ENCODE peak calls at places on chromosomes 12 and 14, in ten cellular contexts. One of them, this sample, is unnamed.

GRCh38 chr14:24051162-24051788 is 534 bp upstream of the CARMIL3 start:
- DNase-seq in OCI-M1: no peak
- DNase-seq in endodermal cell: peak; percentile 78
- DNase-seq in choroid plexus epithelial cell: no peak
- DNase-seq in DMS 273 treated with DMSO at 0.1 percent for 48 hours: no peak
- DNase-seq in cardiac fibroblast: no peak
- DNase-seq in dorsolateral prefrontal cortex: no peak
- DNase-seq in uterus: no peak
- DNase-seq in anterior cingulate cortex: no peak
- DNase-seq in ovary: peak; percentile 39
- DNase-seq in this sample: no peak

GRCh38 chr12:95216704-95217376 is 427 bp downstream of the FGD6 start:
- DNase-seq in OCI-M1: peak; percentile 48
- DNase-seq in choroid plexus epithelial cell: peak; percentile 36
- DNase-seq in cardiac fibroblast: no peak
- DNase-seq in anterior cingulate cortex: no peak
- DNase-seq in endodermal cell: no peak
- DNase-seq in uterus: no peak
- DNase-seq in dorsolateral prefrontal cortex: no peak
- DNase-seq in ovary: no peak
- DNase-seq in DMS 273 treated with DMSO at 0.1 percent for 48 hours: no peak
- DNase-seq in this sample: peak; percentile 65

GRCh38 chr14:32468955-32469354 is 139.9 kb downstream of the AKAP6 start:
- DNase-seq in endodermal cell: no peak
- DNase-seq in anterior cingulate cortex: no peak
- DNase-seq in DMS 273 treated with DMSO at 0.1 percent for 48 hours: no peak
- DNase-seq in uterus: no peak
- DNase-seq in OCI-M1: no peak
- DNase-seq in ovary: no peak
- DNase-seq in dorsolateral prefrontal cortex: no peak
- DNase-seq in cardiac fibroblast: peak; percentile 86
- DNase-seq in choroid plexus epithelial cell: peak; percentile 91
- DNase-seq in this sample: no peak

GRCh38 chr12:73274972-73275371 is 1002.8 kb downstream of the TRHDE start:
- DNase-seq in anterior cingulate cortex: no peak
- DNase-seq in ovary: no peak
- DNase-seq in cardiac fibroblast: no peak
- DNase-seq in uterus: no peak
- DNase-seq in choroid plexus epithelial cell: no peak
- DNase-seq in OCI-M1: no peak
- DNase-seq in DMS 273 treated with DMSO at 0.1 percent for 48 hours: no peak
- DNase-seq in endodermal cell: no peak
- DNase-seq in dorsolateral prefrontal cortex: no peak
- DNase-seq in this sample: no peak

GRCh38 chr14:75273272-75274044 is 5.2 kb upstream of the FOS start:
- DNase-seq in dorsolateral prefrontal cortex: peak; percentile 42
- DNase-seq in OCI-M1: no peak
- DNase-seq in ovary: no peak
- DNase-seq in cardiac fibroblast: peak; percentile 95
- DNase-seq in uterus: peak; percentile 42
- DNase-seq in choroid plexus epithelial cell: peak; percentile 98
- DNase-seq in endodermal cell: no peak
- DNase-seq in DMS 273 treated with DMSO at 0.1 percent for 48 hours: no peak
- DNase-seq in anterior cingulate cortex: peak; percentile 11
- DNase-seq in this sample: no peak

GRCh38 chr14:64411001-64411400 is 22.8 kb downstream of the MTHFD1 start:
- DNase-seq in DMS 273 treated with DMSO at 0.1 percent for 48 hours: no peak
- DNase-seq in choroid plexus epithelial cell: no peak
- DNase-seq in cardiac fibroblast: no peak
- DNase-seq in uterus: no peak
- DNase-seq in dorsolateral prefrontal cortex: no peak
- DNase-seq in OCI-M1: no peak
- DNase-seq in anterior cingulate cortex: no peak
- DNase-seq in endodermal cell: no peak
- DNase-seq in ovary: no peak
- DNase-seq in this sample: no peak

GRCh38 chr12:105351523-105351922 is 21.0 kb downstream of the C12orf75 start:
- DNase-seq in OCI-M1: no peak
- DNase-seq in endodermal cell: no peak
- DNase-seq in cardiac fibroblast: no peak
- DNase-seq in DMS 273 treated with DMSO at 0.1 percent for 48 hours: no peak
- DNase-seq in anterior cingulate cortex: no peak
- DNase-seq in dorsolateral prefrontal cortex: no peak
- DNase-seq in uterus: no peak
- DNase-seq in ovary: no peak
- DNase-seq in choroid plexus epithelial cell: no peak
- DNase-seq in this sample: no peak

GRCh38 chr12:129706716-129707115 is 197.1 kb downstream of the TMEM132D start:
- DNase-seq in ovary: no peak
- DNase-seq in dorsolateral prefrontal cortex: no peak
- DNase-seq in cardiac fibroblast: no peak
- DNase-seq in choroid plexus epithelial cell: no peak
- DNase-seq in anterior cingulate cortex: no peak
- DNase-seq in endodermal cell: no peak
- DNase-seq in OCI-M1: no peak
- DNase-seq in uterus: no peak
- DNase-seq in DMS 273 treated with DMSO at 0.1 percent for 48 hours: no peak
- DNase-seq in this sample: no peak

GRCh38 chr12:113747048-113747447 is 219.1 kb downstream of the RBM19 start:
- DNase-seq in ovary: no peak
- DNase-seq in choroid plexus epithelial cell: peak; percentile 6
- DNase-seq in endodermal cell: no peak
- DNase-seq in dorsolateral prefrontal cortex: no peak
- DNase-seq in OCI-M1: peak; percentile 85
- DNase-seq in anterior cingulate cortex: no peak
- DNase-seq in uterus: no peak
- DNase-seq in DMS 273 treated with DMSO at 0.1 percent for 48 hours: no peak
- DNase-seq in cardiac fibroblast: no peak
- DNase-seq in this sample: no peak

GRCh38 chr14:96925422-96925821 is 128.2 kb downstream of the VRK1 start:
- DNase-seq in anterior cingulate cortex: no peak
- DNase-seq in OCI-M1: no peak
- DNase-seq in endodermal cell: no peak
- DNase-seq in choroid plexus epithelial cell: no peak
- DNase-seq in ovary: no peak
- DNase-seq in cardiac fibroblast: no peak
- DNase-seq in DMS 273 treated with DMSO at 0.1 percent for 48 hours: no peak
- DNase-seq in dorsolateral prefrontal cortex: no peak
- DNase-seq in uterus: no peak
- DNase-seq in this sample: no peak

GRCh38 chr14:87489196-87489819 is 503.7 kb downstream of the GALC start:
- DNase-seq in choroid plexus epithelial cell: no peak
- DNase-seq in DMS 273 treated with DMSO at 0.1 percent for 48 hours: no peak
- DNase-seq in dorsolateral prefrontal cortex: no peak
- DNase-seq in endodermal cell: no peak
- DNase-seq in ovary: no peak
- DNase-seq in cardiac fibroblast: no peak
- DNase-seq in OCI-M1: peak; percentile 6
- DNase-seq in uterus: no peak
- DNase-seq in anterior cingulate cortex: no peak
- DNase-seq in this sample: no peak

GRCh38 chr12:19872745-19873144 is 433.5 kb downstream of the AEBP2 start:
- DNase-seq in OCI-M1: no peak
- DNase-seq in DMS 273 treated with DMSO at 0.1 percent for 48 hours: no peak
- DNase-seq in dorsolateral prefrontal cortex: no peak
- DNase-seq in endodermal cell: no peak
- DNase-seq in uterus: no peak
- DNase-seq in ovary: no peak
- DNase-seq in anterior cingulate cortex: no peak
- DNase-seq in choroid plexus epithelial cell: no peak
- DNase-seq in cardiac fibroblast: no peak
- DNase-seq in this sample: no peak

GRCh38 chr14:64844272-64844671 is 35.4 kb downstream of the SPTB start:
- DNase-seq in choroid plexus epithelial cell: no peak
- DNase-seq in cardiac fibroblast: no peak
- DNase-seq in uterus: no peak
- DNase-seq in anterior cingulate cortex: no peak
- DNase-seq in ovary: no peak
- DNase-seq in DMS 273 treated with DMSO at 0.1 percent for 48 hours: no peak
- DNase-seq in dorsolateral prefrontal cortex: no peak
- DNase-seq in OCI-M1: peak; percentile 29
- DNase-seq in endodermal cell: no peak
- DNase-seq in this sample: no peak

GRCh38 chr12:129163861-129164260 is 310.6 kb downstream of the GLT1D1 start:
- DNase-seq in DMS 273 treated with DMSO at 0.1 percent for 48 hours: no peak
- DNase-seq in uterus: no peak
- DNase-seq in anterior cingulate cortex: no peak
- DNase-seq in choroid plexus epithelial cell: no peak
- DNase-seq in endodermal cell: peak; percentile 82
- DNase-seq in OCI-M1: no peak
- DNase-seq in dorsolateral prefrontal cortex: no peak
- DNase-seq in ovary: no peak
- DNase-seq in cardiac fibroblast: no peak
- DNase-seq in this sample: no peak

GRCh38 chr12:132194056-132194455 is 49.8 kb downstream of the NOC4L start:
- DNase-seq in ovary: no peak
- DNase-seq in choroid plexus epithelial cell: peak; percentile 14
- DNase-seq in anterior cingulate cortex: no peak
- DNase-seq in endodermal cell: peak; percentile 89
- DNase-seq in cardiac fibroblast: no peak
- DNase-seq in DMS 273 treated with DMSO at 0.1 percent for 48 hours: no peak
- DNase-seq in dorsolateral prefrontal cortex: no peak
- DNase-seq in uterus: no peak
- DNase-seq in OCI-M1: peak; percentile 1
- DNase-seq in this sample: no peak

This sample was measured in right atrium auricular region.